ENCODE peak calls at places on chromosomes 1 and 21, in nine cellular contexts. A, K, U, D, E, P, C, W and V are unnamed samples.

GRCh38 chr1:41285818-41286217 is 43.7 kb upstream of the SCMH1 start:
- DNase-seq in A (no peak), K (no peak), U (no peak), D (no peak), E (no peak), P (no peak), C (no peak), W (no peak), V (no peak)

GRCh38 chr1:39646232-39647081 is 7.0 kb upstream of the HEYL start:
- DNase-seq in A (no peak), K (peak; percentile 24), U (no peak), D (peak; percentile 42), E (peak; percentile 73), P (peak; percentile 93), C (peak; percentile 79), W (peak; percentile 77), V (peak; percentile 69)

GRCh38 chr1:216310776-216311175 is 112.5 kb downstream of the USH2A start:
- DNase-seq in A (no peak), K (peak; percentile 33), U (peak; percentile 29), D (no peak), E (peak; percentile 65), P (peak; percentile 45), C (peak; percentile 50), W (no peak), V (peak; percentile 35)

GRCh38 chr21:45558044-45558721 is 15.9 kb upstream of the SLC19A1 start:
- DNase-seq in A (no peak), K (no peak), U (peak; percentile 18), D (no peak), E (no peak), P (no peak), C (no peak), W (no peak), V (no peak)

GRCh38 chr21:35627462-35627861 is 432.9 kb downstream of the SETD4 start:
- DNase-seq in A (no peak), K (no peak), U (no peak), D (no peak), E (no peak), P (no peak), C (no peak), W (no peak), V (no peak)

GRCh38 chr1:65264197-65264929 is 45.0 kb upstream of the DNAJC6 start:
- DNase-seq in A (no peak), K (no peak), U (no peak), D (no peak), E (peak; percentile 62), P (peak; percentile 48), C (peak; percentile 37), W (no peak), V (no peak)

GRCh38 chr1:54695221-54695620 is 20.4 kb upstream of the TTC4 start:
- DNase-seq in A (no peak), K (no peak), U (no peak), D (no peak), E (no peak), P (no peak), C (no peak), W (no peak), V (no peak)

GRCh38 chr21:43306911-43307676 is 119.8 kb downstream of the SIK1 start:
- DNase-seq in A (no peak), K (peak; percentile 88), U (peak; percentile 76), D (no peak), E (no peak), P (peak; percentile 42), C (peak; percentile 28), W (no peak), V (no peak)

GRCh38 chr1:5904551-5904950 is 87.7 kb downstream of the NPHP4 start:
- DNase-seq in A (no peak), K (no peak), U (no peak), D (no peak), E (no peak), P (no peak), C (no peak), W (peak; percentile 58), V (no peak)

GRCh38 chr1:192810253-192810880 is 1.5 kb downstream of the RGS2 start:
- DNase-seq in A (no peak), K (peak; percentile 37), U (no peak), D (no peak), E (peak; percentile 72), P (peak; percentile 63), C (peak; percentile 82), W (no peak), V (no peak)

GRCh38 chr1:32031578-32032286 is 18.1 kb downstream of the KHDRBS1 start:
- DNase-seq in A (no peak), K (no peak), U (no peak), D (no peak), E (peak; percentile 47), P (peak; percentile 73), C (peak; percentile 80), W (no peak), V (no peak)

GRCh38 chr1:224632921-224633321 is 16.8 kb downstream of the CNIH3 start:
- DNase-seq in A (no peak), K (no peak), U (no peak), D (no peak), E (peak; percentile 57), P (peak; percentile 47), C (peak; percentile 30), W (no peak), V (no peak)
- TF ChIP-seq CTCF in A (no peak), K (no peak), U (no peak), D (no peak), E (no peak), P (no peak), C (no peak), W (peak; percentile 32), V (no peak)

DNA sequence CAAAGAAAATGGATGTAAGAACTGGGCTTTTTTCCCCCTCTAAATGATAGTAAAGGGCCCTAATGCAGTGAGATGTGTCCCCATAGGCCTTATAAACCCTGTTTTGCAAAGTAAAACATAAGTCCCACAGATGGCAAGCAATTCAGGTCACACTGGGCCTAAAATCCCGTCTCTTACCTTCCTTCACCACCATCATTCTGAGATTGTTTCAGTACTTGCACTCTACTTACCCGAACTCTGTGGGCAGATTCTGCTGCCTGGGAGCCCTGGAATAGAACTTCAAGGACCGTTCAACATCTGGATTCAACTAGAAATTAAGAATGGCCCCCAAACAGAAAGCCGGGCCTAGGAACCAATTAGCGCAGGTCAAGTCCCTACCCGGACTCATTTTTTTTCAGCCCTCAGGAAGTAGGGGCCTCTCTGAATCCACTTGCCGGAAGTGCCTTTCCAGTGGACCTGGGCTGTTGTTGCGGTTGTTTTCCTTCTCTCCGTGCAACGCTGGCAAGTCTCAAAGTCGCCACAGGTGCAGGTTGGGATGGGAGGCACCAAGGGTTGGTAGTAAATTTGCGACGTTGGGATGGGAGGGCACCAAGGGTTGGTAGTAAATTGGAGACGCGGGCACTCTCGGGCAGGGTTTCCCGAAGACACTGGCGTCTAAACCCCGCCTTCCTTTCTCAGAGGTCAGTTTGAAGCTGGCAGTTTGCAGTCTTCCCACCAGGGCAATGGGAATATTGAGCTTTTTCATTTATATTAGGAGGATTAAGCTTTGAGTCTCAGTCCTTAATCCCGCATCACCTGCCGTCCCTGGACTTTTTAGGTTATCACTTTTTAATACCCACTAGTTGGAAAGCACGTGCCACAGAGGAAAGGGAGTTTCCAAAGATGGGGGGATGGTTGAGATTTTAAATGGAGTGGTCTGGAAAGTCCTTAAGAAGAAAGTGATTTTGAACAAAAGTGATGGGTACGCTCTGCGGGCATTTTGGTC is at the start of gene TMEM69:
- DNase-seq in A (no peak), K (peak; percentile 95), U (peak; percentile 70), D (peak; percentile 30), E (peak; percentile 95), P (peak; percentile 92), C (peak; percentile 91), W (peak; percentile 78), V (peak; percentile 45)
- TF ChIP-seq CTCF in A (no peak), K (peak; percentile 11), U (no peak), D (peak; percentile 40), E (peak; percentile 25), P (peak; percentile 19), C (peak; percentile 6), W (peak; percentile 72), V (no peak)

GRCh38 chr1:117662667-117663066 is 56.8 kb downstream of the TENT5C start:
- DNase-seq in A (no peak), K (no peak), U (no peak), D (no peak), E (no peak), P (no peak), C (no peak), W (no peak), V (no peak)

GRCh38 chr1:117658676-117659075 is 52.8 kb downstream of the TENT5C start:
- DNase-seq in A (no peak), K (peak; percentile 89), U (peak; percentile 47), D (no peak), E (no peak), P (no peak), C (no peak), W (no peak), V (no peak)

GRCh38 chr1:117659565-117660264 is 53.9 kb downstream of the TENT5C start:
- DNase-seq in A (no peak), K (peak; percentile 70), U (no peak), D (no peak), E (no peak), P (no peak), C (no peak), W (no peak), V (no peak)

GRCh38 chr1:117661027-117661426 is 55.2 kb downstream of the TENT5C start:
- DNase-seq in A (no peak), K (peak; percentile 41), U (no peak), D (no peak), E (no peak), P (no peak), C (no peak), W (no peak), V (no peak)

GRCh38 chr1:117660266-117660973 is 54.6 kb downstream of the TENT5C start:
- DNase-seq in A (no peak), K (no peak), U (no peak), D (no peak), E (no peak), P (no peak), C (no peak), W (no peak), V (no peak)
- TF ChIP-seq CTCF in A (no peak), K (no peak), U (no peak), D (no peak), E (no peak), P (no peak), C (no peak), W (no peak), V (no peak)

GRCh38 chr1:174789399-174789798 is 210.3 kb upstream of the CACYBP start:
- DNase-seq in A (no peak), K (peak; percentile 74), U (no peak), D (no peak), E (peak; percentile 48), P (peak; percentile 28), C (peak; percentile 81), W (no peak), V (no peak)

GRCh38 chr1:174788981-174789380 is 210.8 kb upstream of the CACYBP start:
- DNase-seq in A (no peak), K (no peak), U (no peak), D (no peak), E (peak; percentile 63), P (peak; percentile 37), C (peak; percentile 87), W (no peak), V (no peak)

GRCh38 chr1:174786760-174787159 is 213.0 kb upstream of the CACYBP start:
- DNase-seq in A (no peak), K (peak; percentile 76), U (no peak), D (no peak), E (no peak), P (no peak), C (no peak), W (no peak), V (no peak)

DNA sequence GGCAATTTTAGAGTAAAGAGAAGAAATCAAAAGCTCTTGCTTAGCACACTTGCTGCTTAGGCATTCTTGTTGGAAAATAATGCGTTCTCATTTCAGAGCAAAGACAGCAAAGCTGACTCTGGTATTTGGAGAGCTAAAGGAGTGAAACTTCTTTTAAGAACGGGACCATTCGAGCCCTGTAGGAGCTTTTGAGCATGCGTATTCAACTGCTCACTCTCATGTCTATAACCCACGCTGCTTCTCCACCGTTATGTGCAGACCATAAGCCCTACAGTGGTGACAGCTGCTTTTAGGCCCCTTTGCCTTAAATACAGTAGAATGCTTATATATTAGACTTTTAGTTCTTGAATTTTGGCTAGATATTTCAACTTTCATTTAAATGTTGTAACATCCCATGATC is 214.2 kb upstream of the CACYBP start:
- DNase-seq in A (no peak), K (no peak), U (no peak), D (no peak), E (no peak), P (no peak), C (no peak), W (no peak), V (no peak)
- TF ChIP-seq CTCF in A (no peak), K (no peak), U (no peak), D (no peak), E (no peak), P (no peak), C (no peak), W (no peak), V (no peak)